ENCODE peak calls at places on chromosomes 7 and 10, in nine cellular contexts. H is HCT116, X is brain microvascular endothelial cell, U is AG10803, W is adrenal gland, I is body of pancreas, B is AG09309, K is epithelial cell of esophagus, V is astrocyte. J is an unnamed sample.

GRCh38 chr10:95517536-95518454 is 43.4 kb downstream of the SORBS1 start:
- DNase-seq in H (no peak), X (peak), U (peak), W (no peak), I (peak), B (no peak), K (peak), V (peak), J (no peak)

GRCh38 chr10:89373916-89374711 is 3.7 kb upstream of the IFIT1B start:
- DNase-seq in H (no peak), X (peak), U (peak), W (peak), I (peak), B (peak), K (peak), V (peak), J (peak)

GRCh38 chr10:119090968-119091367 is 10.4 kb upstream of the EIF3A start:
- DNase-seq in H (peak), X (peak), U (peak), W (no peak), I (no peak), B (peak), K (peak), V (peak), J (no peak)

GRCh38 chr7:17304926-17305325 is 6.5 kb downstream of the AHR start:
- DNase-seq in H (peak), X (peak), U (peak), W (peak), I (peak), B (peak), K (peak), V (peak), J (no peak)

GRCh38 chr10:88989824-88990527 is 622 bp upstream of the FAS start:
- DNase-seq in H (no peak), X (peak), U (peak), W (no peak), I (peak), B (peak), K (peak), V (peak), J (no peak)

GRCh38 chr10:49166804-49167628 is 21.2 kb downstream of the TMEM273 start:
- DNase-seq in H (no peak), X (no peak), U (no peak), W (no peak), I (no peak), B (no peak), K (no peak), V (no peak), J (no peak)

GRCh38 chr10:31171402-31172120 is 139.9 kb upstream of the ZNF438 start:
- DNase-seq in H (no peak), X (no peak), U (peak), W (no peak), I (no peak), B (peak), K (no peak), V (peak), J (no peak)

GRCh38 chr10:86111902-86112301 is 254.7 kb downstream of the GRID1 start:
- DNase-seq in H (no peak), X (no peak), U (no peak), W (no peak), I (no peak), B (no peak), K (no peak), V (no peak), J (no peak)

GRCh38 chr7:73909051-73909941 is 48.3 kb downstream of the TMEM270 start:
- DNase-seq in H (no peak), X (no peak), U (no peak), W (no peak), I (peak), B (no peak), K (no peak), V (no peak), J (no peak)

GRCh38 chr10:132483394-132483793 is 54.2 kb upstream of the INPP5A start:
- DNase-seq in H (no peak), X (no peak), U (no peak), W (no peak), I (no peak), B (no peak), K (no peak), V (no peak), J (no peak)

GRCh38 chr10:1624240-1624639 is 113.1 kb downstream of the ADARB2 start:
- DNase-seq in H (no peak), X (no peak), U (no peak), W (no peak), I (no peak), B (no peak), K (no peak), V (no peak), J (no peak)

GRCh38 chr10:77045046-77045445 is 592.6 kb downstream of the KCNMA1 start:
- DNase-seq in H (no peak), X (no peak), U (no peak), W (no peak), I (no peak), B (no peak), K (no peak), V (no peak), J (no peak)

GRCh38 chr10:119422685-119423509 is 119.6 kb downstream of the RGS10 start:
- DNase-seq in H (no peak), X (no peak), U (no peak), W (no peak), I (no peak), B (no peak), K (no peak), V (no peak), J (no peak)

GRCh38 chr10:28807760-28808613 is 130.7 kb downstream of the BAMBI start:
- DNase-seq in H (no peak), X (no peak), U (no peak), W (peak), I (no peak), B (no peak), K (no peak), V (no peak), J (peak)

GRCh38 chr7:98167653-98168052 is 43.6 kb upstream of the BHLHA15 start:
- DNase-seq in H (no peak), X (no peak), U (no peak), W (no peak), I (no peak), B (no peak), K (no peak), V (no peak), J (no peak)

GRCh38 chr7:74579800-74580685 is 77.5 kb upstream of the GTF2I start:
- DNase-seq in H (no peak), X (no peak), U (peak), W (peak), I (peak), B (no peak), K (peak), V (no peak), J (no peak)

GRCh38 chr7:2104107-2104710 is 128.5 kb downstream of the MAD1L1 start:
- DNase-seq in H (peak), X (peak), U (peak), W (peak), I (peak), B (peak), K (peak), V (peak), J (peak)

GRCh38 chr10:63396123-63396719 is 69.6 kb downstream of the JMJD1C start:
- DNase-seq in H (no peak), X (no peak), U (peak), W (no peak), I (no peak), B (no peak), K (no peak), V (no peak), J (no peak)

GRCh38 chr10:7428673-7429350 is 18.0 kb upstream of the SFMBT2 start:
- DNase-seq in H (no peak), X (no peak), U (no peak), W (no peak), I (no peak), B (no peak), K (no peak), V (no peak), J (no peak)

GRCh38 chr7:101940830-101941229 is 123.4 kb downstream of the CUX1 start:
- DNase-seq in H (no peak), X (no peak), U (no peak), W (no peak), I (peak), B (no peak), K (peak), V (no peak), J (no peak)

GRCh38 chr10:97182327-97182990 is 3.3 kb downstream of the SLIT1 start:
- DNase-seq in H (no peak), X (no peak), U (no peak), W (no peak), I (no peak), B (no peak), K (no peak), V (no peak), J (no peak)

GRCh38 chr7:151833691-151834090 is 43.2 kb downstream of the PRKAG2 start:
- DNase-seq in H (no peak), X (no peak), U (no peak), W (no peak), I (no peak), B (no peak), K (no peak), V (no peak), J (no peak)

GRCh38 chr7:54729096-54729495 is 29.9 kb downstream of the SEC61G start:
- DNase-seq in H (no peak), X (no peak), U (no peak), W (no peak), I (no peak), B (no peak), K (no peak), V (no peak), J (no peak)

GRCh38 chr10:132702601-132703304 is 83.2 kb downstream of the NKX6-2 start:
- DNase-seq in H (no peak), X (no peak), U (no peak), W (no peak), I (no peak), B (no peak), K (peak), V (no peak), J (no peak)

GRCh38 chr7:53003653-53004445 is 31.6 kb upstream of the POM121L12 start:
- DNase-seq in H (no peak), X (no peak), U (no peak), W (no peak), I (no peak), B (no peak), K (no peak), V (no peak), J (no peak)

GRCh38 chr7:84912993-84913635 is 273.7 kb downstream of the SEMA3D start:
- DNase-seq in H (no peak), X (no peak), U (no peak), W (no peak), I (no peak), B (no peak), K (peak), V (peak), J (no peak)

GRCh38 chr10:110868981-110869380 is 2.7 kb upstream of the PDCD4 start:
- DNase-seq in H (no peak), X (no peak), U (no peak), W (no peak), I (no peak), B (no peak), K (no peak), V (no peak), J (no peak)

GRCh38 chr10:95225136-95225535 is 31.1 kb downstream of the ACSM6 start:
- DNase-seq in H (no peak), X (no peak), U (no peak), W (no peak), I (no peak), B (no peak), K (no peak), V (no peak), J (no peak)

GRCh38 chr10:73746721-73747120 is 2.5 kb downstream of the SEC24C start:
- DNase-seq in H (no peak), X (no peak), U (no peak), W (no peak), I (no peak), B (no peak), K (no peak), V (no peak), J (no peak)

GRCh38 chr10:11823122-11823988 is at the start of gene PROSER2:
- DNase-seq in H (peak), X (peak), U (peak), W (no peak), I (peak), B (no peak), K (peak), V (peak), J (no peak)

GRCh38 chr7:64907641-64908326 is 4.7 kb downstream of the ZNF273 start:
- DNase-seq in H (no peak), X (peak), U (peak), W (no peak), I (no peak), B (no peak), K (no peak), V (peak), J (no peak)

GRCh38 chr7:64905133-64905532 is 2.1 kb downstream of the ZNF273 start:
- DNase-seq in H (no peak), X (no peak), U (no peak), W (no peak), I (no peak), B (no peak), K (no peak), V (no peak), J (no peak)

GRCh38 chr7:64905547-64905946 is 2.5 kb downstream of the ZNF273 start:
- DNase-seq in H (no peak), X (no peak), U (no peak), W (no peak), I (no peak), B (no peak), K (no peak), V (no peak), J (no peak)

GRCh38 chr7:64904008-64904407 is 935 bp downstream of the ZNF273 start:
- DNase-seq in H (no peak), X (no peak), U (no peak), W (no peak), I (no peak), B (no peak), K (no peak), V (no peak), J (no peak)

GRCh38 chr7:64902806-64903721 is at the start of gene ZNF273:
- DNase-seq in H (peak), X (peak), U (peak), W (peak), I (peak), B (peak), K (peak), V (peak), J (peak)
- H3K4me3 ChIP-seq in H (peak), X (peak), U (peak), W (peak), I (peak), B (peak), K (peak), V (peak), J (peak)

GRCh38 chr7:128835231-128835751 is 5.1 kb downstream of the FLNC start:
- DNase-seq in H (no peak), X (no peak), U (no peak), W (no peak), I (no peak), B (no peak), K (no peak), V (no peak), J (no peak)
- H3K4me3 ChIP-seq in H (no peak), X (no peak), U (no peak), W (no peak), I (no peak), B (no peak), K (no peak), V (no peak), J (no peak)

GRCh38 chr7:8263048-8263447 is 1.1 kb upstream of the ICA1 start:
- DNase-seq in H (no peak), X (no peak), U (no peak), W (no peak), I (no peak), B (no peak), K (no peak), V (no peak), J (no peak)
- H3K4me3 ChIP-seq in H (peak), X (no peak), U (no peak), W (no peak), I (no peak), B (no peak), K (no peak), V (no peak), J (peak)

GRCh38 chr10:124997791-124998623 is 56.1 kb downstream of the ZRANB1 start:
- DNase-seq in H (no peak), X (no peak), U (no peak), W (peak), I (peak), B (no peak), K (no peak), V (no peak), J (no peak)
- H3K4me3 ChIP-seq in H (no peak), X (no peak), U (no peak), W (no peak), I (no peak), B (no peak), K (no peak), V (no peak), J (no peak)

DNA sequence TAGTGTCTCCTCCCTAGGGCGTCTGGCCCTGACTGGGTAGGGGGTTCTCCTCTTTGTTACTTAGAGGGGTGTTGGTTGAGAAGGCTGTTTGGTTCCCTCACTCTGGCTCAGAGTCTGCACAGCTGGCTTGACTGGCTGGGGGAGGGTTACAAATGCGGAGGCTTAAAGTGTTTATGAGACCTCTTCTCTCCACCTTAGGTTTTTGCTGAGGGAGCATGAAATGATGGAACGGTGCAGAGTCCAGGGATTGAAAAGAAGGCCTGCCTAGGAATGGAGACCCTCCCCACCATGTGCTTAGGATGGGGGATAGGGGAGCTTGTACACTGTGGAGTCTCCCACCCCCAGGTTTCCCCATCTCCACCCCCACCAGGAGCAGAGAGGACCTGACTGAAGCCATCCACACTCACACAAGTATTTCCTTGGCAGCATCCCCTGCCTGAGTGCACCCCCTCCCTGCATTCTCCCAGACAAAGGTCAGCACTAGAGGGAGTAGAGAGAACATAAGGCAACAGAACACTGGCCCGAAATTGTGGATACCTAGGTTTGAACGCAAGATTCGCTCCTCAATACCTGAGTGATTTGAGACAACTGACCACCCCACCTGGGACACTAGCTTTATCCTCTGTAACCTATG is 1.7 kb upstream of the LDB1 start:
- DNase-seq in H (no peak), X (no peak), U (peak), W (peak), I (peak), B (no peak), K (no peak), V (no peak), J (no peak)
- H3K4me3 ChIP-seq in H (no peak), X (no peak), U (peak), W (peak), I (no peak), B (no peak), K (no peak), V (no peak), J (no peak)

GRCh38 chr7:70830426-70830825 is 301.5 kb upstream of the GALNT17 start:
- DNase-seq in H (no peak), X (no peak), U (no peak), W (no peak), I (no peak), B (no peak), K (no peak), V (no peak), J (no peak)

GRCh38 chr7:70829221-70830059 is 302.5 kb upstream of the GALNT17 start:
- DNase-seq in H (peak), X (peak), U (peak), W (peak), I (peak), B (no peak), K (peak), V (peak), J (peak)

GRCh38 chr7:70833726-70834125 is 298.2 kb upstream of the GALNT17 start:
- DNase-seq in H (no peak), X (peak), U (peak), W (no peak), I (no peak), B (no peak), K (peak), V (peak), J (no peak)

GRCh38 chr7:70828366-70828765 is 303.6 kb upstream of the GALNT17 start:
- DNase-seq in H (no peak), X (no peak), U (no peak), W (no peak), I (no peak), B (no peak), K (no peak), V (no peak), J (no peak)

DNA sequence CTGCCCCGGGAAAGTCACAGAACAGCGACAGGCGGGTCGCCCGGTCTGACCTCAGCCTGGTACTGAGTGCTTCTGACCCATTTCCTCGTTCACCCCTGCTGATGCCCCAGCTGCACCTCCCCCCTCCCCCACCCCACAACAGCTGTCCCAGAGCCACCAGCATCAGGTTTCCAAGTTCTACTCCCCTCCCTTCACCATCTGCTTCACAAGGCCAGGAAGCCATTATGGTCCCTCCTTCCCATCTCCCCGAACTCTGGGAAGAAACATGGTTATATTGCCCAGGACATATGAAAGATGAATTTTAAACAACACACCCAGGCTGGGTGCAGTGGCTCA is 301.9 kb upstream of the GALNT17 start:
- DNase-seq in H (no peak), X (no peak), U (no peak), W (no peak), I (no peak), B (no peak), K (no peak), V (no peak), J (no peak)
- H3K4me3 ChIP-seq in H (no peak), X (no peak), U (no peak), W (no peak), I (no peak), B (no peak), K (no peak), V (no peak), J (no peak)

GRCh38 chr7:140214075-140214684 is 37.4 kb upstream of the KDM7A start:
- DNase-seq in H (no peak), X (no peak), U (peak), W (peak), I (peak), B (no peak), K (peak), V (peak), J (peak)
- H3K4me3 ChIP-seq in H (no peak), X (no peak), U (no peak), W (no peak), I (no peak), B (no peak), K (no peak), V (no peak), J (no peak)